ENCODE peak calls at places on chromosomes 16 and 17, in seven cellular contexts. M is AG04450, L is cardiac fibroblast, C is WTC11, X is osteocyte, O is PC-3, I is psoas muscle. W is an unnamed sample.

GRCh38 chr16:67244387-67245188 is 2.7 kb downstream of the FHOD1 start:
- DNase-seq in M (no peak), L (peak), C (no peak), X (no peak), O (peak), I (peak), W (no peak)

GRCh38 chr17:43755389-43755875 is 3.2 kb downstream of the SOST start:
- DNase-seq in M (no peak), L (peak), C (peak), X (no peak), O (peak), I (peak), W (peak)

GRCh38 chr16:11833951-11834695 is 17.2 kb downstream of the RSL1D1 start:
- DNase-seq in M (peak), L (peak), C (no peak), X (no peak), O (peak), I (no peak), W (no peak)

GRCh38 chr17:17650959-17651358 is 30.3 kb upstream of the RAI1 start:
- DNase-seq in M (no peak), L (no peak), C (no peak), X (no peak), O (no peak), I (no peak), W (no peak)

GRCh38 chr17:42596386-42596785 is 12.8 kb downstream of the RETREG3 start:
- DNase-seq in M (no peak), L (no peak), C (no peak), X (no peak), O (peak), I (no peak), W (no peak)

GRCh38 chr16:77169650-77170236 is 21.2 kb upstream of the MON1B start:
- DNase-seq in M (no peak), L (peak), C (peak), X (no peak), O (peak), I (no peak), W (peak)

GRCh38 chr17:12987120-12987519 is 30.7 kb downstream of the ELAC2 start:
- DNase-seq in M (no peak), L (no peak), C (peak), X (no peak), O (no peak), I (no peak), W (peak)

GRCh38 chr17:57589151-57590034 is 155.7 kb downstream of the CCDC182 start:
- DNase-seq in M (no peak), L (no peak), C (no peak), X (no peak), O (no peak), I (peak), W (no peak)

GRCh38 chr17:19346351-19347255 is 15.9 kb downstream of the B9D1 start:
- DNase-seq in M (peak), L (peak), C (no peak), X (no peak), O (peak), I (peak), W (no peak)

GRCh38 chr16:80751167-80751566 is 53.2 kb downstream of the CDYL2 start:
- DNase-seq in M (peak), L (peak), C (no peak), X (no peak), O (peak), I (no peak), W (no peak)

GRCh38 chr16:51137097-51137496 is 14.0 kb downstream of the SALL1 start:
- DNase-seq in M (no peak), L (no peak), C (no peak), X (no peak), O (no peak), I (no peak), W (no peak)

GRCh38 chr16:66293932-66294331 is 72.6 kb upstream of the CDH5 start:
- DNase-seq in M (no peak), L (no peak), C (no peak), X (peak), O (no peak), I (no peak), W (no peak)

GRCh38 chr17:33012522-33013033 is 20.9 kb downstream of the SPACA3 start:
- DNase-seq in M (peak), L (peak), C (no peak), X (no peak), O (peak), I (no peak), W (no peak)

GRCh38 chr17:39553326-39553945 is 54.3 kb downstream of the NEUROD2 start:
- DNase-seq in M (no peak), L (peak), C (no peak), X (no peak), O (peak), I (no peak), W (no peak)

GRCh38 chr17:77451271-77451893 is 310.6 kb downstream of the SEC14L1 start:
- DNase-seq in M (no peak), L (peak), C (peak), X (no peak), O (no peak), I (peak), W (peak)

GRCh38 chr17:29566473-29567361 is at the start of gene ABHD15:
- DNase-seq in M (no peak), L (peak), C (peak), X (peak), O (peak), I (peak), W (peak)

GRCh38 chr17:78953356-78954350 is 26.1 kb downstream of the LGALS3BP start:
- DNase-seq in M (no peak), L (peak), C (no peak), X (no peak), O (no peak), I (no peak), W (peak)

GRCh38 chr17:12050646-12051225 is 30.1 kb downstream of the MAP2K4 start:
- DNase-seq in M (no peak), L (no peak), C (no peak), X (no peak), O (peak), I (no peak), W (no peak)

GRCh38 chr17:1558401-1558800 is 4.2 kb downstream of the PITPNA start:
- DNase-seq in M (no peak), L (no peak), C (no peak), X (no peak), O (no peak), I (no peak), W (no peak)

GRCh38 chr16:2692948-2693651 is 10.8 kb downstream of the KCTD5 start:
- DNase-seq in M (no peak), L (no peak), C (peak), X (no peak), O (no peak), I (peak), W (peak)

GRCh38 chr17:7887038-7887481 is 1.5 kb upstream of the CHD3 start:
- DNase-seq in M (no peak), L (no peak), C (no peak), X (no peak), O (no peak), I (no peak), W (no peak)

GRCh38 chr17:7886227-7887037 is 2.2 kb upstream of the CHD3 start:
- DNase-seq in M (no peak), L (peak), C (peak), X (no peak), O (peak), I (no peak), W (peak)

GRCh38 chr17:7887482-7888183 is 956 bp upstream of the CHD3 start:
- DNase-seq in M (peak), L (peak), C (peak), X (peak), O (peak), I (peak), W (peak)

GRCh38 chr17:7888184-7888920 is at the start of gene CHD3:
- DNase-seq in M (no peak), L (peak), C (no peak), X (no peak), O (peak), I (no peak), W (no peak)

GRCh38 chr17:7889166-7889584 is 586 bp downstream of the CHD3 start:
- DNase-seq in M (peak), L (peak), C (peak), X (peak), O (peak), I (peak), W (peak)
- TF ChIP-seq CTCF in M (peak), L (peak), C (no peak), X (peak), O (no peak), I (peak), W (no peak)

GRCh38 chr17:3647769-3648540 is 11.4 kb downstream of the CTNS start:
- DNase-seq in M (no peak), L (peak), C (peak), X (no peak), O (peak), I (no peak), W (peak)
- TF ChIP-seq CTCF in M (peak), L (peak), C (no peak), X (peak), O (peak), I (peak), W (peak)

GRCh38 chr17:71830916-71831315 is 289.9 kb upstream of the SOX9 start:
- DNase-seq in M (no peak), L (no peak), C (peak), X (no peak), O (no peak), I (no peak), W (peak)
- TF ChIP-seq CTCF in M (no peak), L (no peak), C (no peak), X (no peak), O (no peak), I (no peak), W (no peak)

DNA sequence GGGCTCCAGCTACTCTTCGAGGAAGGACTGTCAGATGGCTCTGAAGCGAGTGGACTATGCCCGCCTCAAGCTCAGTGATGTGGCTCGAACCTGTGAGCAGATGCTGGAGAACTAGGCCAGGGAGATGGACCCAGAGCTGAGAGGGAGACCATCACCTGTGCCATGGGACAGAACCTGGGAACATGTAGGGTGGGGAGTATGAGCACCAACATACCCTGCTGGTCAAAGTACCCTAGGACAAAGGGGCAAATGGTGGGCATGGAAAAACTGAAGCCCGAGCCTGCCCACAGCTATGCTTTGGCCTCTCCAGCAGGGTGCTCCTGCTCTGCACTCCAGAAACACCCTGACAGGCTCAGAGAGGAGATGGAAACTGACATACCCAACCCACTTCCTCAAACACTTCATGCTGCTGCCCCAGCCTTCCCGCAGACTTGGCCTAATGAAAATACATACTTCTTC is 1.9 kb downstream of the MED11 start:
- DNase-seq in M (no peak), L (no peak), C (no peak), X (no peak), O (no peak), I (no peak), W (no peak)
- TF ChIP-seq CTCF in M (no peak), L (peak), C (no peak), X (no peak), O (no peak), I (no peak), W (no peak)

GRCh38 chr17:50210249-50211225 is 9.1 kb upstream of the COL1A1 start:
- DNase-seq in M (peak), L (peak), C (peak), X (peak), O (peak), I (peak), W (peak)

GRCh38 chr17:50211249-50212120 is 10.1 kb upstream of the COL1A1 start:
- DNase-seq in M (no peak), L (peak), C (no peak), X (peak), O (no peak), I (no peak), W (no peak)

GRCh38 chr17:50214986-50215730 is 13.7 kb upstream of the COL1A1 start:
- DNase-seq in M (no peak), L (peak), C (no peak), X (peak), O (no peak), I (no peak), W (no peak)

GRCh38 chr17:50212121-50212843 is 10.9 kb upstream of the COL1A1 start:
- DNase-seq in M (peak), L (peak), C (no peak), X (peak), O (no peak), I (no peak), W (no peak)

DNA sequence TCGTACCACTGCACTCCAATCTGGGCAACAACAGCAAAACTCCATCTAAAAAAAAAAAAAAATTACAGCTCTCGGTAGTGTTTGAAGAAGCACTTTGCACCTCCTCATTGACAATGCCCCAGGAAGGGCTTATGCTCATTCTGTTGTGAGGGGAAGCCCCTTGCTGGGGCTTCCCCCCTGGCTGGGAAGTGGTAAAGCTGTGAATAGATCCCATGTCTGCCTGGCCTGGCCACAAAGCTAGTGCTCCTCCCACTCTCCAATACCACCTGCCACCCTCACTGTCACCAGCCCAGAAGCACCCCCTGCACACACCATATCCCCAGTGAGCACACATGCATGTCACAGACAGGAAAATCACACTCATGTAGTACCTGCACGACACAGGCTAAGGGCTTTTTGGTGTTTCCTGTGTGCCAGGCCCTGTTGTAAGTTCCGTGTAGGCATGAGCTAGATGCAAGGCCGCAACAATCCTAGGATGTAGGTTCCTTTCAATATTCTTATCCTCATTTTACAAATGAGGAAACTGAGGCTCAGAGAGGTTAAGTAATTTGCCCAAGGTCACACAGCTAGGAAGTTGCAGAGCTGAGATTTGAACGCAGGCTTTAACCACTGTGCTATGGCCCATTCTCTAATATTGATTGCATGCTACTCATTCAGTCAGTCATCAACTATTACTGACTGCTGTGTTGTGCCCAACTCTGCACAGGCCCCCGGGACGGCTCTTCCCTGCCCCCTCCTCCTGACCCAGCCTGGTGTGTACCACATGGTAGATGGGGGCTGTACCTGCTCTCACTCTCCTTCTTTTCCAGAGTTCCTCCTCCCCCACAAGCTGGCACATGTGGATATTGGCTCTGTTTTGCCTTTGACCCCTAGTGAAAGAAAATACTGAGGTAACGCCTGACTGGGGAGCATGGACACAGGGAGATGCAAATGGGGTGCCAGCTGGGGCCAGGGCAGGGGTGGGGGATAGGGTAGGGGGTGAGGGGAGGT is 11.9 kb upstream of the COL1A1 start:
- DNase-seq in M (no peak), L (no peak), C (peak), X (peak), O (no peak), I (no peak), W (no peak)
- TF ChIP-seq CTCF in M (no peak), L (no peak), C (no peak), X (peak), O (no peak), I (no peak), W (no peak)

GRCh38 chr17:59914274-59914854 is 21.4 kb downstream of the RPS6KB1 start:
- DNase-seq in M (no peak), L (peak), C (no peak), X (no peak), O (peak), I (no peak), W (no peak)
- TF ChIP-seq CTCF in M (peak), L (peak), C (peak), X (peak), O (peak), I (peak), W (peak)

DNA sequence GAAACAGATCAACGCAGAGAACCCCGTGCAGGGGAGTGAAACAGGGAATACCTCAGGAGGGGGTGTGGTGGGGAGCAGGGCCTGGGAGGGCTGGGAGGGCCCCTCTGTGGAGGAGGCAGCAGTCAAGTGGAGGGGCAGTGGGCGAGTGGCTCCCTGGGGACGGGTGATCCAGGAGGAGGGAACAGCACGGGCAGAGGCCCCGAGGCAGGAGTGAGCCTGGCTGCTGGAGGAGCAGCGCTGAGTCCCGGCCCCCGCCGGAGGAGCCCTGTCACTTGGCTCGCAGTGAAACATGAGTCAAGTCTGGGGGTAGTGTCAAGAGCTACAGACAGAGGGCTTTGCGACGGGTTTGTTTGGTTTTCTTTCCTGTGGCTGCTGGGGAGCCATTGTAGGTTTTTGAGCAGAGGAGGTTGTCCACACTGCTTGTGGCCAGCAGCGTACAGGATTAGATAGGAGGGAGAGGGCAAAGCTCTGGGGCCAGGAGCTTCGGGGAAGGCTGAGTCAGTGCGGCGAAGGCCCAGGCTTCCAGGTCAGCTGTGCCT is 115.7 kb upstream of the CIBAR2 start:
- DNase-seq in M (no peak), L (peak), C (peak), X (peak), O (no peak), I (no peak), W (peak)
- TF ChIP-seq CTCF in M (peak), L (peak), C (no peak), X (no peak), O (no peak), I (no peak), W (no peak)

GRCh38 chr16:59192551-59193199 is 458.6 kb upstream of the GOT2 start:
- DNase-seq in M (no peak), L (no peak), C (peak), X (no peak), O (peak), I (no peak), W (peak)
- TF ChIP-seq CTCF in M (peak), L (peak), C (peak), X (peak), O (peak), I (no peak), W (peak)

DNA sequence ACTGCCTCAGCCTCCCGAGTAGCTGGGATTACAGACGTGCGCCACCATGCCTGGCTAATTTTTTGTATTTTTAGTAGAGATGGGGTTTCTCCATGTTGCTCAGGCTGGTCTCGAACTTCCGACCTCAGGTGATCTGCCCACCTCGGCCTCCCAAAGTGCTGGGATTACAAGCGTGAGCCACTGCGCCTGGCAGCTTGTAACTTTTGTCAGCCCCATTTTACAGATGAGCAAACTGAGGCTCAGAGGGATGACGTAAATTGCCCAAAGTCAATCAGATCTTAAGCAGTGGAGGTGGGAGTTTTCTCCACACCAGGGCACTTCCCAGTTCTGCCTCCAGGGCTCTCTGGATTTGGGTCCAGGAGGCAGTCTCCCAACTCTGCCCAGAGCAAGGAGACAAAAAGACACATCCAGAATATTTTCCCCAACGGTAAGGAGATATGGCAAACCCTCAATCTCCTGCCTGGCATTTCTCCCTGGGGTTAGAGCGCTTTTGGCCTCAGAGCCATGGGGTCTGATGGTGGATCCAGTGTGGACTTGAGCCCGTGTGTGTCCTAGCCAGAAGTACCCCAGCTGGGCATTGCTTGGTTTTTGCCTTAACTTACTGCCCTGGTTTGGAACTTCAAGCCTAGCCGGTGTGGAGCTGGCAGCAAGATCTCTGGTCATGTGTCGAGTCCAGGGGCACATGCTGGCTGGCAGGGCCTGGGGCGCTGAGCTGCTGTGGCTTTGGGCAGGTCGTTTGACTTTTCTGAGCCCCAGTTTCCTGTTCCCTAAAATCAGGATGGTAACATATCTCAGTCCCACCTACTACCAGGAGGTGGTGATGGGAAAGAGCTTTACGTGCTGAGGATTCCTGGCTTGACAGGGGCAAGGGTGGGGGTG is 3.4 kb downstream of the ADAM11 start:
- DNase-seq in M (no peak), L (no peak), C (no peak), X (no peak), O (no peak), I (no peak), W (no peak)
- TF ChIP-seq CTCF in M (no peak), L (no peak), C (no peak), X (no peak), O (peak), I (no peak), W (no peak)

DNA sequence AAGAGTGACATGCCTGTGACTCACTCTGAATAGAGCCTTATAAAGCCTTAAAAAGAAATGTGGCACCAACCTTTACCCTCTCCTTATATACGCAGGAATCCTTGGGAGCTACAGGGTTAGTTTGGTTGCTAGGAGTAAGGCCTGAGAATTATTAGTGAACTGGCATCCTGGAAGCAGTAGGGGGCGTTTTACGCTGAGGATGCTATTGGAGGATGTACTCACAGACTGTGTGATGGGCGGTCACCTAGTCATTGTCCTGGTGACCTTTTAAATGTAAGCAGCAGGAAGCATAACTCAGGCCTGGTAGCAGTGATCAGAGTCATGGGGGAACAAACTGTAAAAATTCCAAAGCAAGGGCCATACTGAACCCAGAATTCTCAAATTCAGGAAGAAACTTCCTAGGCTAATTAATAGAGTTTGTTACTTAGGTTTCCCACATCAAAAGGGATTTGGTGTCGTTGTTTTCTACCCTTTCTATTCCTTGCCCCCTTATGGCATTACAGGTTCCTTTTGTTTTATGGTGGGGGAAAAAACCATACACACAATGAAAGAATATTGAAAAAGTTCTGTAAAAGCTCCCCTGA is 153.8 kb downstream of the SNX11 start:
- DNase-seq in M (no peak), L (no peak), C (peak), X (no peak), O (peak), I (no peak), W (peak)
- TF ChIP-seq CTCF in M (peak), L (peak), C (peak), X (peak), O (peak), I (peak), W (peak)